ENCODE peak calls at places on chromosomes 7 and 10, in seven cellular contexts. X is Ammon's horn; Q is Peyer's patch; A is activated T-helper 9 cell treated with anti-CD3 and anti-CD28 coated beads, Interleukin-2, amount 50 U/mL, for 16 hours; R is germinal center; V is SHP77; C is mucosa of gallbladder. U is an unnamed sample.

GRCh38 chr10:80444646-80445319 is 9.3 kb upstream of the TSPAN14 start:
- DNase-seq in Q (no peak), A (no peak), V (no peak), C (peak; percentile 73), R (peak; percentile 75), X (peak; percentile 90), U (peak; percentile 66)

GRCh38 chr7:122544463-122544862 is 154.5 kb downstream of the RNF133 start:
- DNase-seq in C (peak; percentile 11), X (peak; percentile 77), R (peak; percentile 10), V (no peak), A (no peak), Q (no peak), U (no peak)

GRCh38 chr7:45211958-45212357 is 54.4 kb downstream of the RAMP3 start:
- DNase-seq in R (no peak), A (no peak), C (no peak), Q (no peak), V (no peak), X (no peak), U (no peak)

GRCh38 chr7:2612445-2613112 is 19.2 kb upstream of the TTYH3 start:
- DNase-seq in V (no peak), R (peak; percentile 41), X (no peak), Q (no peak), C (no peak), A (no peak), U (peak; percentile 20)

GRCh38 chr10:71638577-71639411 is 80.8 kb downstream of the C10orf105 start:
- DNase-seq in R (no peak), Q (no peak), C (peak; percentile 80), V (no peak), X (no peak), A (no peak), U (no peak)

GRCh38 chr7:50056131-50056530 is 36.9 kb downstream of the ZPBP start:
- DNase-seq in X (no peak), A (no peak), C (no peak), Q (no peak), V (no peak), R (no peak), U (no peak)

GRCh38 chr7:41045556-41046123 is 657.2 kb downstream of the INHBA start:
- DNase-seq in X (no peak), Q (no peak), A (no peak), V (peak; percentile 92), R (no peak), C (peak; percentile 69), U (peak; percentile 74)

GRCh38 chr7:70634071-70634470 is 497.9 kb upstream of the GALNT17 start:
- DNase-seq in V (no peak), R (no peak), X (no peak), Q (no peak), A (no peak), C (no peak), U (no peak)

GRCh38 chr7:101108330-101108857 is 18.5 kb upstream of the SERPINE1 start:
- DNase-seq in C (no peak), R (no peak), V (peak; percentile 19), X (peak; percentile 64), A (no peak), Q (no peak), U (peak; percentile 75)

GRCh38 chr10:78069151-78069550 is 35.5 kb downstream of the RPS24 start:
- DNase-seq in R (no peak), Q (no peak), V (no peak), C (no peak), X (no peak), A (no peak), U (no peak)

GRCh38 chr10:124341768-124342135 is 77.0 kb downstream of the OAT start:
- DNase-seq in Q (no peak), X (no peak), R (no peak), V (no peak), C (no peak), A (no peak), U (no peak)

GRCh38 chr7:121505540-121506182 is 109.6 kb upstream of the FAM3C start:
- DNase-seq in C (no peak), R (no peak), X (no peak), Q (no peak), V (no peak), A (no peak), U (no peak)

GRCh38 chr10:97321032-97321806 is 2.1 kb downstream of the FRAT1 start:
- DNase-seq in R (no peak), X (peak; percentile 78), C (peak; percentile 25), Q (peak; percentile 26), A (no peak), V (peak; percentile 37), U (no peak)

GRCh38 chr10:29316308-29317026 is 27.6 kb downstream of the LYZL1 start:
- DNase-seq in C (no peak), R (no peak), Q (no peak), X (no peak), V (no peak), A (no peak), U (no peak)

GRCh38 chr10:14626126-14626525 is 148.6 kb downstream of the FAM107B start:
- DNase-seq in C (no peak), V (no peak), Q (no peak), A (no peak), X (no peak), R (no peak), U (no peak)

GRCh38 chr10:118752401-118752800 is 2.4 kb downstream of the CACUL1 start:
- DNase-seq in Q (no peak), V (no peak), R (no peak), X (no peak), A (no peak), C (no peak), U (no peak)

GRCh38 chr7:158396982-158397862 is 190.4 kb downstream of the PTPRN2 start:
- DNase-seq in V (no peak), Q (no peak), A (no peak), C (no peak), X (no peak), R (no peak), U (peak; percentile 63)

GRCh38 chr10:7409732-7410168 is 1.1 kb downstream of the SFMBT2 start:
- DNase-seq in A (peak; percentile 9), Q (no peak), X (peak; percentile 23), R (peak; percentile 20), C (no peak), V (no peak), U (peak; percentile 20)

U was measured in MCF 10A.